ENCODE peak calls at places on chromosomes 7 and 10, in seven cellular contexts. C, A, Z, T, K, H and R are unnamed samples.

GRCh38 chr10:49301302-49301701 is 2.3 kb downstream of the C10orf71 start:
- DNase-seq in C (no peak), K (no peak), A (no peak), Z (no peak), H (no peak), T (no peak), R (no peak)

GRCh38 chr7:6643915-6644625 is 7.0 kb downstream of the ZNF316 start:
- DNase-seq in K (no peak), C (no peak), H (no peak), A (no peak), T (no peak), Z (no peak), R (no peak)

GRCh38 chr10:48343871-48344598 is 37.6 kb downstream of the MAPK8 start:
- DNase-seq in K (no peak), A (no peak), T (no peak), C (peak; percentile 4), Z (no peak), H (no peak), R (no peak)

GRCh38 chr7:17598846-17599245 is 300.4 kb downstream of the AHR start:
- DNase-seq in K (no peak), Z (no peak), T (peak; percentile 44), C (no peak), H (no peak), A (no peak), R (peak; percentile 44)

GRCh38 chr7:42262907-42263466 is 26.0 kb upstream of the GLI3 start:
- DNase-seq in K (no peak), A (no peak), Z (peak; percentile 53), T (peak; percentile 52), H (no peak), C (no peak), R (peak; percentile 62)

GRCh38 chr7:129951076-129952011 is 1.4 kb downstream of the UBE2H start:
- DNase-seq in H (peak; percentile 8), C (peak; percentile 37), A (no peak), Z (peak; percentile 22), K (peak; percentile 26), T (no peak), R (peak; percentile 49)

GRCh38 chr10:75030371-75030770 is 81.1 kb upstream of the SAMD8 start:
- DNase-seq in K (no peak), H (no peak), T (no peak), Z (no peak), A (no peak), C (no peak), R (no peak)

GRCh38 chr7:141402277-141402996 is 148.8 kb upstream of the AGK start:
- DNase-seq in A (no peak), H (no peak), K (no peak), C (no peak), Z (no peak), T (no peak), R (no peak)

GRCh38 chr10:15789793-15790525 is 70.2 kb upstream of the ITGA8 start:
- DNase-seq in A (no peak), H (no peak), T (peak; percentile 76), K (no peak), C (peak; percentile 84), Z (no peak), R (peak; percentile 94)

GRCh38 chr7:151592868-151593486 is 73.3 kb upstream of the RHEB start:
- DNase-seq in A (no peak), Z (no peak), K (no peak), H (no peak), T (peak; percentile 90), C (peak; percentile 93), R (peak; percentile 95)

GRCh38 chr10:33277135-33277536 is 57.3 kb downstream of the NRP1 start:
- DNase-seq in A (no peak), H (no peak), Z (no peak), T (no peak), K (no peak), C (peak; percentile 38), R (no peak)

GRCh38 chr10:3131098-3131497 is 41.5 kb downstream of the PITRM1 start:
- DNase-seq in Z (no peak), K (no peak), C (peak; percentile 52), A (no peak), H (no peak), T (no peak), R (peak; percentile 89)

GRCh38 chr10:103592186-103593021 is 98.9 kb downstream of the NEURL1 start:
- DNase-seq in K (no peak), H (peak; percentile 62), T (no peak), C (peak; percentile 59), Z (peak; percentile 55), A (peak; percentile 59), R (no peak)

GRCh38 chr10:3660753-3661152 is 124.3 kb downstream of the KLF6 start:
- DNase-seq in A (no peak), C (no peak), H (no peak), K (no peak), T (no peak), Z (no peak), R (no peak)

GRCh38 chr10:77641788-77642397 is 4.3 kb upstream of the KCNMA1 start:
- DNase-seq in A (peak; percentile 75), C (peak; percentile 88), T (peak; percentile 47), K (peak; percentile 27), Z (peak; percentile 70), H (peak; percentile 62), R (peak; percentile 70)

GRCh38 chr7:143477501-143478150 is at the start of gene TAS2R41:
- DNase-seq in C (no peak), K (no peak), T (no peak), Z (no peak), A (no peak), H (no peak), R (no peak)

GRCh38 chr10:28467615-28468014 is 65.3 kb upstream of the WAC start:
- DNase-seq in C (no peak), Z (no peak), A (no peak), T (no peak), K (no peak), H (no peak), R (no peak)

GRCh38 chr7:96426027-96426426 is 104.1 kb upstream of the SLC25A13 start:
- DNase-seq in T (no peak), K (no peak), A (no peak), C (peak; percentile 30), H (no peak), Z (no peak), R (peak; percentile 7)

GRCh38 chr7:80089341-80089740 is 45.3 kb upstream of the GNAI1 start:
- DNase-seq in C (peak; percentile 60), Z (no peak), H (no peak), T (no peak), A (no peak), K (no peak), R (peak; percentile 63)

GRCh38 chr7:155963771-155964195 is 151.5 kb upstream of the SHH start:
- DNase-seq in A (no peak), H (no peak), C (no peak), T (no peak), Z (no peak), K (no peak), R (no peak)

GRCh38 chr7:171364-171904 is 20.9 kb upstream of the FAM20C start:
- DNase-seq in K (no peak), T (no peak), C (no peak), Z (no peak), A (no peak), H (no peak), R (no peak)

GRCh38 chr10:18615618-18616017 is 35.8 kb downstream of the NSUN6 start:
- DNase-seq in A (no peak), C (peak; percentile 55), H (no peak), K (no peak), T (no peak), Z (no peak), R (no peak)

GRCh38 chr10:93701903-93702277 is 502 bp downstream of the FRA10AC1 start:
- DNase-seq in K (no peak), H (no peak), A (no peak), Z (no peak), C (peak; percentile 66), T (peak; percentile 17), R (peak; percentile 76)

GRCh38 chr7:102089175-102090098 is 197.2 kb upstream of the SH2B2 start:
- DNase-seq in K (no peak), A (no peak), H (no peak), T (no peak), Z (no peak), C (no peak), R (peak; percentile 25)

GRCh38 chr7:55887786-55888185 is 530 bp downstream of the ZNF713 start:
- DNase-seq in K (no peak), Z (no peak), C (no peak), A (no peak), H (no peak), T (no peak), R (no peak)

GRCh38 chr10:80280071-80280800 is 9.2 kb downstream of the MAT1A start:
- DNase-seq in Z (no peak), H (no peak), T (no peak), A (no peak), C (no peak), K (no peak), R (no peak)